ENCODE peak calls at places on chromosomes 6 and 20, in seven cellular contexts. One of them, this sample, is unnamed.
A peak's percentile ranks its signal among the peaks of the same experiment; 100 is the strongest.

GRCh38 chr6:6771224-6771915 is 182.8 kb downstream of the LY86 start:
- DNase-seq in OCI-LY7: no peak
- DNase-seq in IMR-90: no peak
- DNase-seq in choroid plexus epithelial cell: no peak
- DNase-seq in left lung: no peak
- DNase-seq in GM12865: no peak
- DNase-seq in GM12878: no peak
- DNase-seq in this sample: peak; percentile 65

GRCh38 chr6:154227862-154228520 is 128.6 kb downstream of the IPCEF1 start:
- DNase-seq in GM12865: no peak
- DNase-seq in IMR-90: no peak
- DNase-seq in left lung: no peak
- DNase-seq in choroid plexus epithelial cell: no peak
- DNase-seq in OCI-LY7: no peak
- DNase-seq in GM12878: no peak
- DNase-seq in this sample: no peak

GRCh38 chr6:138815797-138816528 is 20.1 kb downstream of the ECT2L start:
- DNase-seq in GM12865: peak; percentile 72
- DNase-seq in left lung: no peak
- DNase-seq in OCI-LY7: peak; percentile 74
- DNase-seq in IMR-90: peak; percentile 79
- DNase-seq in GM12878: no peak
- DNase-seq in choroid plexus epithelial cell: peak; percentile 86
- DNase-seq in this sample: peak; percentile 72

GRCh38 chr6:34295721-34296120 is 46.9 kb upstream of the SMIM29 start:
- DNase-seq in OCI-LY7: peak; percentile 62
- DNase-seq in IMR-90: peak; percentile 69
- DNase-seq in GM12878: peak; percentile 95
- DNase-seq in GM12865: peak; percentile 90
- DNase-seq in left lung: no peak
- DNase-seq in choroid plexus epithelial cell: no peak
- DNase-seq in this sample: no peak

GRCh38 chr6:10857259-10857658 is 18.9 kb upstream of the MAK start:
- DNase-seq in choroid plexus epithelial cell: no peak
- DNase-seq in GM12878: no peak
- DNase-seq in GM12865: no peak
- DNase-seq in IMR-90: no peak
- DNase-seq in left lung: no peak
- DNase-seq in OCI-LY7: no peak
- DNase-seq in this sample: no peak

GRCh38 chr6:111423055-111423633 is 59.9 kb downstream of the REV3L start:
- DNase-seq in left lung: no peak
- DNase-seq in GM12865: no peak
- DNase-seq in OCI-LY7: no peak
- DNase-seq in IMR-90: peak; percentile 52
- DNase-seq in GM12878: no peak
- DNase-seq in choroid plexus epithelial cell: no peak
- DNase-seq in this sample: no peak

GRCh38 chr6:85864453-85865401 is 222.0 kb upstream of the SYNCRIP start:
- DNase-seq in IMR-90: peak; percentile 31
- DNase-seq in OCI-LY7: no peak
- DNase-seq in choroid plexus epithelial cell: peak; percentile 49
- DNase-seq in GM12878: no peak
- DNase-seq in GM12865: no peak
- DNase-seq in left lung: peak; percentile 45
- DNase-seq in this sample: peak; percentile 65

GRCh38 chr6:160431231-160431630 is 83.1 kb downstream of the SLC22A3 start:
- DNase-seq in IMR-90: peak; percentile 85
- DNase-seq in GM12878: no peak
- DNase-seq in GM12865: no peak
- DNase-seq in choroid plexus epithelial cell: peak; percentile 86
- DNase-seq in left lung: no peak
- DNase-seq in OCI-LY7: no peak
- DNase-seq in this sample: peak; percentile 29

GRCh38 chr20:32139947-32140346 is 30.4 kb downstream of the TM9SF4 start:
- DNase-seq in choroid plexus epithelial cell: no peak
- DNase-seq in GM12878: peak; percentile 53
- DNase-seq in left lung: no peak
- DNase-seq in OCI-LY7: no peak
- DNase-seq in IMR-90: no peak
- DNase-seq in GM12865: peak; percentile 35
- DNase-seq in this sample: no peak

GRCh38 chr6:139853302-139853992 is 479.0 kb upstream of the CITED2 start:
- DNase-seq in choroid plexus epithelial cell: no peak
- DNase-seq in GM12865: no peak
- DNase-seq in left lung: no peak
- DNase-seq in IMR-90: peak; percentile 87
- DNase-seq in OCI-LY7: no peak
- DNase-seq in GM12878: no peak
- DNase-seq in this sample: no peak

GRCh38 chr6:140393665-140394064 is 1019.2 kb upstream of the CITED2 start:
- DNase-seq in choroid plexus epithelial cell: peak; percentile 81
- DNase-seq in OCI-LY7: no peak
- DNase-seq in IMR-90: peak; percentile 82
- DNase-seq in left lung: no peak
- DNase-seq in GM12878: no peak
- DNase-seq in GM12865: no peak
- DNase-seq in this sample: no peak

GRCh38 chr6:154864086-154864430 is 130.8 kb downstream of the SCAF8 start:
- DNase-seq in IMR-90: no peak
- DNase-seq in choroid plexus epithelial cell: no peak
- DNase-seq in OCI-LY7: no peak
- DNase-seq in GM12865: no peak
- DNase-seq in GM12878: no peak
- DNase-seq in left lung: no peak
- DNase-seq in this sample: no peak

GRCh38 chr20:33964431-33964830 is 29.3 kb upstream of the RALY start:
- DNase-seq in OCI-LY7: no peak
- DNase-seq in IMR-90: no peak
- DNase-seq in left lung: no peak
- DNase-seq in GM12878: no peak
- DNase-seq in GM12865: no peak
- DNase-seq in choroid plexus epithelial cell: no peak
- DNase-seq in this sample: no peak

GRCh38 chr20:33970229-33970628 is 23.5 kb upstream of the RALY start:
- DNase-seq in left lung: no peak
- DNase-seq in GM12865: no peak
- DNase-seq in GM12878: no peak
- DNase-seq in IMR-90: no peak
- DNase-seq in OCI-LY7: no peak
- DNase-seq in choroid plexus epithelial cell: no peak
- DNase-seq in this sample: no peak

GRCh38 chr20:33969563-33969962 is 24.1 kb upstream of the RALY start:
- DNase-seq in GM12865: no peak
- DNase-seq in IMR-90: no peak
- DNase-seq in GM12878: no peak
- DNase-seq in OCI-LY7: no peak
- DNase-seq in choroid plexus epithelial cell: no peak
- DNase-seq in left lung: no peak
- DNase-seq in this sample: no peak

GRCh38 chr20:33963756-33964155 is 30.0 kb upstream of the RALY start:
- DNase-seq in choroid plexus epithelial cell: no peak
- DNase-seq in left lung: no peak
- DNase-seq in IMR-90: no peak
- DNase-seq in GM12865: no peak
- DNase-seq in OCI-LY7: no peak
- DNase-seq in GM12878: no peak
- DNase-seq in this sample: no peak

DNA sequence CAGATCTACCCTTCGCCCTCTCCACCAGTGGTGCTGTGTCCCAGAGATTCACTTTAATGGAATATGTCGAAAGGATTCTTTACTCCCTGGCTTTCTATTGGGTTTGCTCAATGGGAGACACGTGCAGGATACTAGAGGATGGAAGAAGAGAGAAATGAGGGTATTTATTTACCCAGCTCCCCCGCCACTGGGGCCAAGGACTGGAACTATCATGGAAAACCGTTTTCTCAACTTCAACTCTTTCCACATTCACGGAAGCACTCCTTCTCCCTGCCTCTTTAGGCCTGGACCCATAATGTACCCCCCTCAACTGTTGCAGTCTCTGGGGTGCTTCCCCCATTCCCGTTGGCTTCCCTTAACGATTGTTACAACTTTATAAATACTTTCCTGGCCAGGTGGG is 26.6 kb upstream of the RALY start:
- DNase-seq in GM12865: no peak
- DNase-seq in left lung: no peak
- DNase-seq in IMR-90: no peak
- DNase-seq in OCI-LY7: no peak
- DNase-seq in GM12878: no peak
- DNase-seq in choroid plexus epithelial cell: no peak
- DNase-seq in this sample: no peak
- TF ChIP-seq CTCF in GM12865: no peak
- TF ChIP-seq CTCF in left lung: no peak
- TF ChIP-seq CTCF in IMR-90: no peak
- TF ChIP-seq CTCF in OCI-LY7: no peak
- TF ChIP-seq CTCF in GM12878: no peak
- TF ChIP-seq CTCF in choroid plexus epithelial cell: no peak
- TF ChIP-seq CTCF in this sample: no peak

DNA sequence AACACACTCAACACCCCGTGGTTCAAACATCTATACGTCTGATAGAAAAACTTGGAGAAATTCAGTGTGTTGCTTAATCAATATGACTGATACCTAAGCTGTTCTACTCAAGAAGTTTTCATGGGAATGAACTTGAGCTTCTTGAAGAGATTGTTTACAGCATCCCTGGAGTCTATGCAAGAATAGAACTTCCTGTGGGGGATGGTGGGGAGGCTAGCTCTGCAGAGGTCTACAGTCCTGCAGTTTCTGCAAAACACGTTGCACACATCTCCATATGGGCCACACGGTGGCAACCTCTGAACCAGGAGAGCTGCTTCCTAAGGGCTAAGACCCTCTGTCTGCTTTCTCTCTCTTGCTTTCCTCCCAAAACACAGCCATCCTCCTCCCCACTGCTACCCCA is 32.7 kb upstream of the FANCE start:
- DNase-seq in OCI-LY7: peak; percentile 52
- DNase-seq in choroid plexus epithelial cell: peak; percentile 95
- DNase-seq in IMR-90: peak; percentile 91
- DNase-seq in GM12878: no peak
- DNase-seq in left lung: no peak
- DNase-seq in GM12865: peak; percentile 40
- DNase-seq in this sample: no peak
- TF ChIP-seq CTCF in OCI-LY7: peak; percentile 62
- TF ChIP-seq CTCF in choroid plexus epithelial cell: peak; percentile 66
- TF ChIP-seq CTCF in IMR-90: peak; percentile 49
- TF ChIP-seq CTCF in GM12878: peak; percentile 9
- TF ChIP-seq CTCF in left lung: no peak
- TF ChIP-seq CTCF in GM12865: no peak
- TF ChIP-seq CTCF in this sample: no peak

DNA sequence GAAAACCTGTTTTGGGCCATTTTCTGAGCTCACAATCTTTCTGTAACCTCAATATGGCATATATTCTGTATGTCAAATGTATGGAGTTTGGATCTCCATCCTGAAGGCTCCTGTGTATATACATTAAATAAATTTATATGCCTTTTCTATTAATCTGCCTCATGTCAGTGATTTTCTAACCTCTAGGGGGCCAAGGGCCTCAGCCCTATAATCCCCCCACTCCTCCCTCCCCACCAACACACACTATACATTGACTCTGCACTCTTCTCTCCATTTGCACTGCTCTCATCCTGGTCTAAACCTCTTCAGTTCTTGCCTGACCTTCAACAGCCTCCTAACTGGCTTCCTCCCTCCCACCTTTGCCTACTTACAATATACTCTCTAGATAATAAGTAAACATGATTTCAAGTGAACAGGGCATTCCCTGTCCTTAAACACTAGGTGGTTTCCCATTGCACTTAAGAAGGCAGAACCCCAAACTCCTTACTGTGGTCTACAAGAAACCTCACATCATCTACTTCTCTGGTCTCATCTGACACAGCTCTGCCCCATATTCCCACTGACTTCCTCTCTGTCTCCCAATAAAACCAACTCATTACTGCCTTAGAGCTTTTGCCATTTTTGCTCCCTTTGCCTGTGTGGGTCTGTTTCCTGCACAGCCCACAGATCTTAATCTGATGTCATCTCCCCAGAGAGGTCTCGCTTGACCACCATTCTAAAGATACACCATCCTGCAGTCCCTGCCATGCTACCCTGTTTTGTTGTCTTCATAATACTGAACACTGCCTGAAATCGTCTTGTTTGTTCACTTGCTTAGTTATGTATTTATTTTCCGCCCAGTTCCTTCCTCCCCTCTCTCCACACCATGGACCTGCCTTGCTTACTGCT is 213.7 kb downstream of the SYNE1 start:
- DNase-seq in IMR-90: no peak
- DNase-seq in GM12865: peak; percentile 25
- DNase-seq in choroid plexus epithelial cell: no peak
- DNase-seq in OCI-LY7: no peak
- DNase-seq in GM12878: no peak
- DNase-seq in left lung: no peak
- DNase-seq in this sample: no peak
- TF ChIP-seq CTCF in IMR-90: peak; percentile 4
- TF ChIP-seq CTCF in GM12865: no peak
- TF ChIP-seq CTCF in choroid plexus epithelial cell: no peak
- TF ChIP-seq CTCF in OCI-LY7: peak; percentile 44
- TF ChIP-seq CTCF in GM12878: peak; percentile 6
- TF ChIP-seq CTCF in left lung: no peak
- TF ChIP-seq CTCF in this sample: no peak

DNA sequence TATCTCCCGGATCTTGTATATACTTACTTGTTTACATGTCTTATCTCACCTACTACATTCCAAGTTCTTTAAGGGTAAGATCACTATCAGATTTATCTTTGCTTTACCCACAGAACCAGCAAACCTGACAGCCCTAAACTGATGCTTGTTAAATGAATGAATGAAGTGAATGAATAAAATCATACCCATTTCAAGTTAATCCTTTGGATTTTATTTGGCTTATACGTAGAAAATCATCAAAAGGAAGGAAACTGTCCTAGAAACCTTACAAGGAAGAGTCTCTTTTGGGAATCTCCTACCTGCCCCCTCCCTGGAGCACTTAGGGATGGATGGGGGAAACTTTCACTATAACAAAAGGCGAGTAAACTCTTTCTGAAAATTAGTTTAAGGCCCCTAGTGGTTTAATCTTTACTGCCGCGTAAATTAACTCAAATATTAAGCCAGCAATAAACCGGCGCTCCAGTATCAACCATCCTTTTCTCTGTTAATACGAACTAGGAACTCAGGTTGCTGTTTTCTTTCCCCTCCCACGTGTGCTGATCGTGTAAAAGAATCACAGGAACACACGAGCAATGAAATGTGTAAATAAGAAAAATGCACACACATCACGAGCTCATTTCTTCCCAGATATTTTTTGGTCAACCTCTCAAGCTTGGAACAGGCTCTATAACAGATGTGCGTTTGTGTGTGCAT is 1.2 kb upstream of the UTRN start:
- DNase-seq in IMR-90: peak; percentile 44
- DNase-seq in left lung: no peak
- DNase-seq in GM12878: no peak
- DNase-seq in OCI-LY7: no peak
- DNase-seq in choroid plexus epithelial cell: peak; percentile 62
- DNase-seq in GM12865: no peak
- DNase-seq in this sample: no peak
- TF ChIP-seq CTCF in IMR-90: peak; percentile 33
- TF ChIP-seq CTCF in left lung: no peak
- TF ChIP-seq CTCF in GM12878: no peak
- TF ChIP-seq CTCF in OCI-LY7: no peak
- TF ChIP-seq CTCF in choroid plexus epithelial cell: peak; percentile 46
- TF ChIP-seq CTCF in GM12865: no peak
- TF ChIP-seq CTCF in this sample: no peak

This sample was measured in MCF 10A.